ENCODE peak calls at places on chromosomes 2 and 18, in four cellular contexts. O is HepG2, S is K562, W is HCT116. Z is an unnamed sample.

GRCh38 chr2:224983719-224984388 is 58.4 kb downstream of the DOCK10 start:
- DNase-seq in W (no peak), O (no peak), S (no peak), Z (no peak)

GRCh38 chr18:48009116-48009825 is 78.8 kb upstream of the SMAD2 start:
- DNase-seq in W (no peak), O (no peak), S (no peak), Z (no peak)

GRCh38 chr2:121099329-121100318 is 185.4 kb downstream of the TFCP2L1 start:
- DNase-seq in O (no peak), W (peak; percentile 18), S (no peak), Z (no peak)

GRCh38 chr2:166373951-166374350 is 1.8 kb downstream of the SCN9A start:
- DNase-seq in O (peak; percentile 80), W (no peak), S (peak; percentile 72), Z (no peak)

GRCh38 chr2:160652236-160652635 is 158.6 kb upstream of the RBMS1 start:
- DNase-seq in W (no peak), S (no peak), O (no peak), Z (no peak)

GRCh38 chr2:233075966-233076339 is 15.8 kb downstream of the INPP5D start:
- DNase-seq in S (no peak), W (no peak), O (no peak), Z (peak; percentile 82)

GRCh38 chr2:143246246-143246645 is 117.0 kb downstream of the ARHGAP15 start:
- DNase-seq in O (no peak), W (no peak), S (no peak), Z (no peak)

GRCh38 chr18:63213936-63214671 is 105.5 kb downstream of the BCL2 start:
- DNase-seq in W (no peak), O (no peak), S (no peak), Z (no peak)

GRCh38 chr2:237214281-237214680 is 128.6 kb downstream of the COPS8 start:
- DNase-seq in W (no peak), S (no peak), O (no peak), Z (no peak)

DNA sequence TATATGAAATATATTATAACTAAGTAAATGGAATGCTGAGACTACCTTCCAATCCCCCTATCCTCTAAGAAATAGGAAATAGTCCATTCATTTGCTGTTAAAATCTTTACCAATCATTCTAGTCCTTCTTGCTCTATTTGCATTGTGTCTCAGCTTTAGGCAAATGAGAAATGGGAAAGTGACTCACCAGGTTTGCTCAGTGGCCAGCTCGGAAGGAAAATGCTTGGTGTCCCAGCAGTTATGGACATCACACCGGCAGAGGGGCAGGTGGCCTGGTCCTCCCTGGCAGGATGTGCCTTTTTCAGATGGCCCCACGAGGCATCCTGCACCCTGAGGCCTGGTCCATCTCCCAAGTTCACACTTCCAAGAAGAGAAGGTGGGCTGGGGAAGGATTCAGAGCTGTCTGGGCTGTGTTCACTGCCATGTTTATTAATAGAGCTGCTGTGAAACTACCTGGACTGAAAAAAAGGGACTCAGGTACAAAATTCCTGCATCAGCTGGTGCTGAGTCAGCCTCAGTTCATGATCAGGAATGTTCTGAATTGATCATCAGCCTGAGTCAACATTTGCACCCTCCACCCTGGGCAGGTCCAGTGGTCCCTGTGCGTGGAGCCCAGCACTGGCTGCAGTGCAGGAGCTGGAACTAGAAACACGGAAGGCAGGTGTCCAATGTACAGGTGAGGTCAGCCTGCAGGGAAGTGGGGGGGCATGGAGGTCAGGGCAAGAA is 60.1 kb upstream of the ARL4C start:
- DNase-seq in S (no peak), W (no peak), O (peak; percentile 47), Z (no peak)
- TF ChIP-seq SRF in S (no peak), W (no peak), O (no peak), Z (no peak)

GRCh38 chr2:171964328-171964727 is 35.4 kb upstream of the METAP1D start:
- DNase-seq in W (no peak), O (no peak), S (no peak), Z (no peak)
- TF ChIP-seq SRF in W (no peak), O (no peak), S (no peak), Z (no peak)

GRCh38 chr18:6482198-6482977 is 67.7 kb upstream of the L3MBTL4 start:
- DNase-seq in S (peak; percentile 49), W (no peak), O (peak; percentile 38), Z (no peak)
- TF ChIP-seq SRF in S (no peak), W (no peak), O (no peak), Z (no peak)

GRCh38 chr2:46652514-46653170 is 173.3 kb downstream of the TMEM247 start:
- DNase-seq in S (no peak), W (no peak), O (no peak), Z (no peak)

GRCh38 chr2:46655551-46656436 is 176.4 kb downstream of the TMEM247 start:
- DNase-seq in S (no peak), O (no peak), W (no peak), Z (no peak)

GRCh38 chr2:46656640-46657039 is 177.3 kb downstream of the TMEM247 start:
- DNase-seq in S (no peak), W (no peak), O (no peak), Z (no peak)

GRCh38 chr2:46653539-46653938 is 174.2 kb downstream of the TMEM247 start:
- DNase-seq in S (no peak), W (no peak), O (no peak), Z (no peak)

GRCh38 chr2:46657042-46657504 is 177.7 kb downstream of the TMEM247 start:
- DNase-seq in O (peak; percentile 49), S (peak; percentile 38), W (peak; percentile 54), Z (no peak)
- TF ChIP-seq SRF in O (no peak), S (no peak), W (no peak), Z (no peak)

DNA sequence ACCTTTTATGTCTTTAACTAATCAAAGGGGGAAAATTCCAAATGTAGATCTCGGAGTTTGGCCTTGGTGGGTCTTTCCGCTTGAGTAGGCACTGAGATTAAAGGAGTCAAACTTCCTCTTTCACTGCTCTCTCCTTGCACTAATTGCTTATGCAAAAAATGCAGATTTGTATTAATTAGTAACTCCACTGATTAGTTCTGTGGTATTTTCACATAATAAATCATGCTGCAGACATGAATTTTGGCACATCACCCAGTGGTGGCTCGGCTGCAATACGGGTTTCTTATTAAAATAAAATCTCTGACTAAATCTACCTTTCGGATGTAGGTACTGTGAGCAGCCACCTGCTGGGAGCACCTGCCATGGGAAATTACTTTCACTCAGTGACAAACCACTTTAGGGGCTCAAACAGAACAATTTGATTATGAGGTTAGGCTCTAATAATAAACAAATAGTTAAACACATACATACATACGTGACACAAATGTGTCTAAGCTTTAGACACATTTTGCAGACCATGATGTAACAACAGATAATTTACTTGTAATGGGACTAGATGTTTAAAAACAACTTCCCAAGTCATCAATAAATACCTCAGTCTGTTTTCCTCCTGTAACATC is 6.4 kb upstream of the NEUROD1 start:
- DNase-seq in S (no peak), W (no peak), O (no peak), Z (no peak)
- TF ChIP-seq SRF in S (no peak), W (no peak), O (no peak), Z (no peak)

Z was measured in GM12878.